ENCODE peak calls at places on chromosomes 11 and 22, in six cellular contexts. D is DMS 273 treated with DMSO at 0.1 percent for 48 hours, P is kidney tubule cell, J is ELR, E is GM04503, Q is SW480. N is an unnamed sample.

GRCh38 chr11:59815754-59816153 is 5.2 kb upstream of the MRPL16 start:
- DNase-seq in D (no peak), P (no peak), J (no peak), E (no peak), Q (no peak), N (no peak)

GRCh38 chr11:47589103-47589502 is 2.6 kb downstream of the FAM180B start:
- DNase-seq in D (no peak), P (no peak), J (no peak), E (no peak), Q (no peak), N (no peak)

GRCh38 chr11:128450882-128451647 is 136.3 kb downstream of the ETS1 start:
- DNase-seq in D (no peak), P (no peak), J (no peak), E (no peak), Q (no peak), N (no peak)

GRCh38 chr11:18769802-18770456 is 21.7 kb downstream of the PTPN5 start:
- DNase-seq in D (no peak), P (peak), J (no peak), E (no peak), Q (peak), N (no peak)

GRCh38 chr22:31275576-31275975 is 16.7 kb downstream of the PIK3IP1 start:
- DNase-seq in D (no peak), P (no peak), J (no peak), E (no peak), Q (no peak), N (no peak)

GRCh38 chr22:38569972-38570840 is at the start of gene DMC1:
- DNase-seq in D (peak), P (peak), J (peak), E (no peak), Q (peak), N (peak)

GRCh38 chr11:75330279-75330678 is 21.2 kb downstream of the ARRB1 start:
- DNase-seq in D (no peak), P (no peak), J (no peak), E (no peak), Q (no peak), N (no peak)

GRCh38 chr11:118679483-118679882 is at the start of gene TREH:
- DNase-seq in D (no peak), P (no peak), J (no peak), E (no peak), Q (peak), N (no peak)

GRCh38 chr11:69169479-69169878 is 13.7 kb downstream of the SMIM38 start:
- DNase-seq in D (no peak), P (no peak), J (no peak), E (no peak), Q (no peak), N (no peak)

GRCh38 chr11:1851437-1852180 is 1.3 kb upstream of the LSP1 start:
- DNase-seq in D (no peak), P (no peak), J (no peak), E (no peak), Q (no peak), N (no peak)

GRCh38 chr11:79694368-79694767 is 253.5 kb upstream of the TENM4 start:
- DNase-seq in D (no peak), P (peak), J (no peak), E (no peak), Q (no peak), N (no peak)

GRCh38 chr22:45296628-45297297 is 12.0 kb downstream of the UPK3A start:
- DNase-seq in D (no peak), P (no peak), J (no peak), E (no peak), Q (no peak), N (no peak)

GRCh38 chr22:30892286-30892685 is 76.3 kb downstream of the MORC2 start:
- DNase-seq in D (no peak), P (no peak), J (no peak), E (no peak), Q (no peak), N (no peak)